ENCODE peak calls at places on chromosomes 7 and 10, in six cellular contexts. L is sigmoid colon, M is midbrain, C is Peyer's patch, E is T-cell, T is NCI-H2227 treated with DMSO at 0.1 percent for 48 hours. K is an unnamed sample.

GRCh38 chr7:28078036-28078901 is 102.3 kb downstream of the JAZF1 start:
- DNase-seq in T (peak; percentile 27), E (peak; percentile 25), L (no peak), C (no peak), M (peak; percentile 38), K (no peak)

GRCh38 chr7:114711244-114711643 is 210.7 kb upstream of the MDFIC start:
- DNase-seq in E (no peak), C (no peak), L (no peak), T (no peak), M (no peak), K (peak; percentile 65)

GRCh38 chr7:103687981-103688380 is 242.0 kb upstream of the SLC26A5 start:
- DNase-seq in E (no peak), T (no peak), L (no peak), C (no peak), M (no peak), K (no peak)

GRCh38 chr7:68787586-68787985 is 810.7 kb upstream of the AUTS2 start:
- DNase-seq in E (no peak), M (no peak), C (no peak), T (no peak), L (no peak), K (no peak)

GRCh38 chr7:92790987-92791386 is 45.4 kb downstream of the CDK6 start:
- DNase-seq in T (no peak), E (no peak), L (no peak), M (no peak), C (no peak), K (peak; percentile 35)

GRCh38 chr7:153354071-153354470 is 594.5 kb downstream of the ACTR3B start:
- DNase-seq in C (no peak), E (no peak), L (no peak), T (no peak), M (no peak), K (no peak)

GRCh38 chr10:74887614-74888284 is 61.3 kb downstream of the KAT6B start:
- DNase-seq in M (no peak), T (no peak), L (no peak), E (no peak), C (no peak), K (no peak)

GRCh38 chr7:55436457-55436856 is 71.3 kb downstream of the LANCL2 start:
- DNase-seq in M (no peak), T (no peak), E (no peak), C (no peak), L (no peak), K (no peak)

GRCh38 chr10:133231946-133232574 is 2.0 kb downstream of the UTF1 start:
- DNase-seq in L (no peak), M (no peak), C (no peak), E (no peak), T (no peak), K (peak; percentile 33)

GRCh38 chr10:119235381-119235780 is 28.0 kb downstream of the GRK5 start:
- DNase-seq in M (no peak), E (no peak), L (no peak), C (no peak), T (no peak), K (no peak)

GRCh38 chr10:112782176-112782907 is 167.7 kb upstream of the TCF7L2 start:
- DNase-seq in T (no peak), M (no peak), C (no peak), E (no peak), L (peak; percentile 95), K (no peak)

GRCh38 chr7:24778543-24779282 is 21.4 kb upstream of the GSDME start:
- DNase-seq in T (no peak), M (peak; percentile 8), C (no peak), E (no peak), L (peak; percentile 70), K (no peak)

GRCh38 chr7:27066148-27066547 is 29.7 kb downstream of the HOXA1 start:
- DNase-seq in L (no peak), C (no peak), M (no peak), T (no peak), E (no peak), K (no peak)

GRCh38 chr7:120949393-120949799 is 1.2 kb upstream of the ING3 start:
- DNase-seq in C (no peak), L (no peak), T (no peak), M (no peak), E (no peak), K (no peak)

GRCh38 chr10:32149257-32149955 is 93.2 kb upstream of the KIF5B start:
- DNase-seq in T (no peak), E (no peak), M (no peak), C (no peak), L (peak; percentile 84), K (peak; percentile 56)

GRCh38 chr10:128568979-128569378 is 442.8 kb upstream of the MKI67 start:
- DNase-seq in T (no peak), C (no peak), E (no peak), M (no peak), L (no peak), K (no peak)

GRCh38 chr10:81179805-81180452 is 642.2 kb downstream of the SH2D4B start:
- DNase-seq in L (no peak), T (no peak), C (no peak), E (no peak), M (peak; percentile 7), K (peak; percentile 78)

GRCh38 chr7:78099715-78100477 is 301.3 kb downstream of the PHTF2 start:
- DNase-seq in C (no peak), L (no peak), T (no peak), M (no peak), E (no peak), K (no peak)

GRCh38 chr7:45599851-45600706 is 25.9 kb downstream of the ADCY1 start:
- DNase-seq in L (no peak), T (no peak), M (no peak), E (no peak), C (no peak), K (no peak)

GRCh38 chr7:18530224-18531179 is 35.0 kb downstream of the HDAC9 start:
- DNase-seq in T (no peak), M (no peak), L (no peak), E (no peak), C (no peak), K (no peak)

GRCh38 chr10:21217107-21217506 is 308.4 kb downstream of the SKIDA1 start:
- DNase-seq in E (no peak), T (no peak), C (no peak), M (peak; percentile 5), L (no peak), K (no peak)

GRCh38 chr7:95886501-95887090 is 114.2 kb downstream of the DYNC1I1 start:
- DNase-seq in T (peak; percentile 50), M (no peak), E (no peak), L (no peak), C (no peak), K (peak; percentile 67)

GRCh38 chr7:90720970-90721768 is 125.0 kb downstream of the CDK14 start:
- DNase-seq in L (peak; percentile 84), E (no peak), M (no peak), C (peak; percentile 60), T (no peak), K (no peak)

GRCh38 chr7:107236857-107237256 is 68.1 kb downstream of the HBP1 start:
- DNase-seq in M (no peak), T (no peak), E (no peak), L (no peak), C (no peak), K (no peak)

GRCh38 chr7:112001089-112001826 is 204.9 kb downstream of the DOCK4 start:
- DNase-seq in C (no peak), L (no peak), T (peak; percentile 40), E (no peak), M (peak; percentile 48), K (peak; percentile 16)

GRCh38 chr7:152402384-152403250 is 33.2 kb downstream of the KMT2C start:
- DNase-seq in L (no peak), C (no peak), M (no peak), T (no peak), E (no peak), K (no peak)

GRCh38 chr7:44767134-44767911 is 18.7 kb downstream of the ZMIZ2 start:
- DNase-seq in L (peak; percentile 65), M (peak; percentile 36), C (peak; percentile 47), E (no peak), T (no peak), K (no peak)

GRCh38 chr10:102492983-102493382 is 9.5 kb downstream of the ACTR1A start:
- DNase-seq in T (no peak), C (no peak), M (peak; percentile 71), L (peak; percentile 91), E (no peak), K (no peak)

GRCh38 chr10:88557659-88558058 is 25.5 kb downstream of the RNLS start:
- DNase-seq in C (no peak), M (no peak), L (no peak), T (no peak), E (no peak), K (no peak)